ENCODE peak calls at places on chromosomes 1 and 21, in four cellular contexts. X, K, M and W are unnamed samples.
A peak's percentile ranks its signal among the peaks of the same experiment; 100 is the strongest.

GRCh38 chr1:168054117-168054516 is 82.6 kb downstream of the GPR161 start:
- DNase-seq in X (no peak), K (no peak), M (no peak), W (no peak)

GRCh38 chr21:16117851-16118592 is 388.2 kb downstream of the USP25 start:
- DNase-seq in X (no peak), K (no peak), M (peak; percentile 95), W (no peak)

GRCh38 chr1:77513839-77514763 is 168.4 kb downstream of the ZZZ3 start:
- DNase-seq in X (no peak), K (no peak), M (peak; percentile 94), W (no peak)

GRCh38 chr1:119814288-119814687 is 3.0 kb upstream of the REG4 start:
- DNase-seq in X (no peak), K (no peak), M (no peak), W (no peak)

GRCh38 chr1:31703431-31704260 is at the start of gene COL16A1:
- DNase-seq in X (no peak), K (no peak), M (peak; percentile 82), W (peak; percentile 65)

GRCh38 chr1:109079240-109079622 is 3.4 kb upstream of the TAF13 start:
- DNase-seq in X (no peak), K (no peak), M (no peak), W (no peak)

GRCh38 chr1:183915634-183916510 is 111.0 kb downstream of the RGL1 start:
- DNase-seq in X (peak; percentile 47), K (peak; percentile 91), M (peak; percentile 99), W (peak; percentile 61)

GRCh38 chr1:24285231-24285630 is 33.9 kb upstream of the GRHL3 start:
- DNase-seq in X (no peak), K (no peak), M (no peak), W (no peak)

GRCh38 chr1:168468042-168468809 is 75.6 kb downstream of the XCL2 start:
- DNase-seq in X (no peak), K (peak; percentile 36), M (peak; percentile 76), W (no peak)

GRCh38 chr1:240242601-240243144 is 151.0 kb downstream of the FMN2 start:
- DNase-seq in X (no peak), K (no peak), M (peak; percentile 82), W (no peak)

GRCh38 chr1:47812848-47813508 is 184.2 kb downstream of the TRABD2B start:
- DNase-seq in X (no peak), K (no peak), M (no peak), W (no peak)

GRCh38 chr1:230797376-230798186 is 50.4 kb downstream of the CAPN9 start:
- DNase-seq in X (no peak), K (peak; percentile 22), M (peak; percentile 85), W (no peak)

GRCh38 chr1:171611306-171611705 is 10.7 kb upstream of the MYOCOS start:
- DNase-seq in X (no peak), K (no peak), M (peak; percentile 58), W (no peak)

GRCh38 chr1:177384461-177384860 is 213.7 kb downstream of the BRINP2 start:
- DNase-seq in X (no peak), K (no peak), M (peak; percentile 40), W (no peak)

GRCh38 chr1:185444651-185445050 is 127.6 kb upstream of the IVNS1ABP start:
- DNase-seq in X (no peak), K (no peak), M (no peak), W (no peak)

GRCh38 chr1:202860744-202861419 is 28.1 kb downstream of the RABIF start:
- DNase-seq in X (peak; percentile 18), K (no peak), M (peak; percentile 11), W (peak; percentile 64)
- TF ChIP-seq CTCF in X (no peak), K (no peak), M (no peak), W (no peak)

GRCh38 chr1:92461364-92462097 is 25.2 kb downstream of the GFI1 start:
- DNase-seq in X (no peak), K (peak; percentile 64), M (no peak), W (peak; percentile 54)
- TF ChIP-seq CTCF in X (no peak), K (no peak), M (no peak), W (no peak)

GRCh38 chr1:34371829-34372532 is 195.3 kb downstream of the C1orf94 start:
- DNase-seq in X (no peak), K (no peak), M (no peak), W (no peak)
- TF ChIP-seq CTCF in X (no peak), K (no peak), M (no peak), W (no peak)

GRCh38 chr1:203521812-203522211 is 27.9 kb downstream of the OPTC start:
- DNase-seq in X (no peak), K (no peak), M (no peak), W (no peak)

GRCh38 chr1:203523667-203524066 is 29.7 kb downstream of the OPTC start:
- DNase-seq in X (no peak), K (no peak), M (no peak), W (no peak)

GRCh38 chr1:203524152-203524551 is 30.2 kb downstream of the OPTC start:
- DNase-seq in X (no peak), K (no peak), M (no peak), W (no peak)

GRCh38 chr1:203521071-203521794 is 27.3 kb downstream of the OPTC start:
- DNase-seq in X (no peak), K (no peak), M (no peak), W (no peak)

GRCh38 chr1:203522237-203522636 is 28.3 kb downstream of the OPTC start:
- DNase-seq in X (no peak), K (no peak), M (no peak), W (no peak)
- TF ChIP-seq CTCF in X (no peak), K (no peak), M (no peak), W (no peak)